ENCODE peak calls at places on chromosome 19, in eight cellular contexts. H is breast epithelium, K is adrenal gland, S is uterus, X is IMR-90, M is Peyer's patch, D is heart left ventricle, P is body of pancreas. Q is an unnamed sample.
A peak's percentile ranks its signal among the peaks of the same experiment; 100 is the strongest.

GRCh38 chr19:49814010-49814409 is 918 bp upstream of the FUZ start:
- DNase-seq in H (no peak), K (no peak), S (no peak), X (no peak), M (no peak), D (no peak), P (no peak), Q (no peak)

GRCh38 chr19:34639491-34640085 is 37.4 kb downstream of the SCGB2B2 start:
- DNase-seq in H (no peak), K (peak; percentile 56), S (peak; percentile 28), X (peak; percentile 72), M (peak; percentile 52), D (peak; percentile 37), P (peak; percentile 74), Q (no peak)

GRCh38 chr19:39408392-39409206 is 2.0 kb downstream of the ZFP36 start:
- DNase-seq in H (no peak), K (peak; percentile 49), S (peak; percentile 71), X (peak; percentile 52), M (no peak), D (no peak), P (peak; percentile 58), Q (peak; percentile 73)

GRCh38 chr19:46408611-46409039 is 4.7 kb downstream of the CCDC8 start:
- DNase-seq in H (no peak), K (peak; percentile 89), S (peak; percentile 83), X (peak; percentile 28), M (peak; percentile 24), D (peak; percentile 90), P (peak; percentile 70), Q (peak; percentile 93)

GRCh38 chr19:7333198-7334118 is 15.3 kb upstream of the ARHGEF18 start:
- DNase-seq in H (no peak), K (peak; percentile 47), S (peak; percentile 42), X (no peak), M (peak; percentile 15), D (peak; percentile 38), P (peak; percentile 28), Q (peak; percentile 47)

GRCh38 chr19:35330475-35330874 is 1.5 kb downstream of the CD22 start:
- DNase-seq in H (no peak), K (no peak), S (no peak), X (no peak), M (peak; percentile 95), D (no peak), P (no peak), Q (no peak)

GRCh38 chr19:12779162-12779993 is 4.0 kb upstream of the HOOK2 start:
- DNase-seq in H (no peak), K (peak; percentile 82), S (peak; percentile 69), X (peak; percentile 77), M (no peak), D (peak; percentile 81), P (peak; percentile 26), Q (peak; percentile 89)

GRCh38 chr19:20162821-20163220 is 4.2 kb upstream of the ZNF486 start:
- DNase-seq in H (no peak), K (no peak), S (no peak), X (no peak), M (peak; percentile 78), D (peak; percentile 49), P (peak; percentile 12), Q (no peak)

GRCh38 chr19:37903096-37903495 is 3.3 kb downstream of the WDR87 start:
- DNase-seq in H (no peak), K (no peak), S (no peak), X (no peak), M (no peak), D (no peak), P (peak; percentile 59), Q (no peak)

GRCh38 chr19:4974855-4975469 is 6.0 kb downstream of the KDM4B start:
- DNase-seq in H (no peak), K (no peak), S (no peak), X (no peak), M (no peak), D (no peak), P (no peak), Q (no peak)

GRCh38 chr19:48735031-48735615 is 5.3 kb downstream of the RASIP1 start:
- DNase-seq in H (no peak), K (no peak), S (no peak), X (no peak), M (no peak), D (no peak), P (no peak), Q (no peak)

GRCh38 chr19:44344255-44344654 is 12.2 kb downstream of the ZNF112 start:
- DNase-seq in H (no peak), K (no peak), S (no peak), X (no peak), M (no peak), D (no peak), P (no peak), Q (no peak)

GRCh38 chr19:49212302-49212701 is 54.7 kb downstream of the TRPM4 start:
- DNase-seq in H (no peak), K (no peak), S (no peak), X (no peak), M (no peak), D (no peak), P (no peak), Q (no peak)

DNA sequence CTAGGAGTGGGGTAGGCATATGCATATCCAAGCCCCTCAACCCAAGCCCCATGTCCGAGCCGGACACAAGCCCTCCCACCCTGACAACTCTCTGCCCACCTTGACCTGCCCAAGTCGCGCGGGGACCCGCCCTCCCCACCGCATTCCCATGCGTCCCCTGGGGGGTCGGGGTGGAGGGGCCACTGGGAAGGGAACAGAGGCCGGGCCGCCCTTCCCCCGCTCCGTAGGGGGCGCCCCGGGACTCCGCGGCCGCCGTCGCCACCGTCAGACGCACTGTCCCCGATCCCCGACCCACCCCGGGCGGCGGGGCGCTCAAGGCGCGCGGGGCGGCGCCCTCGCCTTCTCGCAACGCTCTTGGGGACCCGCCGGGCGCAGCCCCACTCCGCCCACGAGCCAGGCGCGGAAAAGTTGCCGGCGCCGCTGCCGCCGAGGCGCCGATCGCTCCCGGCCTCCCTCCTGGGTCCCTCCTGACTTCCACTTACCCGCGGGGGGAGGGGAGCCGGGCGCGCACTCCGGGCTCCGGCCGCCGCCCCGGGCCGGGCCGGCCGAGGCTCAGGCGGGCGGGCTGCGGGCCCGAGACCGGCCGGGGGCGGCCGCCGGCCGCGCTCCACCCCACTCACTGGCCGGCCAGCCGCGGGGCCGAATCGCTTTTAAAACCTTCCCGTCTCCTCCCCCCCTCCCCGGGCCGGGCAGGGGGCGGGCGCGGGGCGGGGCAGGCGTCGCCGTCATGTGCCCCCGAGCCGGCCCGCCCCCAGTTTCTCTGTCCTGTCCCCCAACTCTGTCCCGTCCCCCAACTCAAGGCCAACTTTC is 34.4 kb upstream of the NANOS3 start:
- DNase-seq in H (peak; percentile 89), K (peak; percentile 84), S (peak; percentile 91), X (peak; percentile 65), M (peak; percentile 82), D (peak; percentile 93), P (peak; percentile 88), Q (peak; percentile 97)
- H3K4me1 ChIP-seq in H (peaks cover 31% of the 10 kb centered on the region), K (peaks cover 27% of the 10 kb centered on the region), S (peaks cover 27% of the 10 kb centered on the region), X (peaks cover 30% of the 10 kb centered on the region), M (peaks cover 68% of the 10 kb centered on the region), D (peaks cover 19% of the 10 kb centered on the region), P (peaks cover 67% of the 10 kb centered on the region), Q (peaks cover 74% of the 10 kb centered on the region)

GRCh38 chr19:58059003-58059671 is at the start of gene ZNF135:
- DNase-seq in H (peak; percentile 94), K (peak; percentile 74), S (peak; percentile 89), X (peak; percentile 50), M (peak; percentile 46), D (peak; percentile 95), P (peak; percentile 77), Q (peak; percentile 95)
- TF ChIP-seq POLR2A in H (peak; percentile 25), K (peak; percentile 37), S (no peak), X (no peak), M (no peak), D (peak; percentile 31), P (no peak), Q (peak; percentile 28)

GRCh38 chr19:6055013-6055795 is 55.1 kb downstream of the RFX2 start:
- DNase-seq in H (no peak), K (no peak), S (no peak), X (no peak), M (no peak), D (no peak), P (no peak), Q (no peak)

GRCh38 chr19:6058411-6059201 is 51.7 kb downstream of the RFX2 start:
- DNase-seq in H (peak; percentile 36), K (no peak), S (no peak), X (no peak), M (no peak), D (no peak), P (no peak), Q (no peak)

GRCh38 chr19:6057651-6058365 is 52.5 kb downstream of the RFX2 start:
- DNase-seq in H (peak; percentile 47), K (no peak), S (no peak), X (no peak), M (no peak), D (peak; percentile 62), P (no peak), Q (no peak)

GRCh38 chr19:6056282-6056741 is 54.0 kb downstream of the RFX2 start:
- DNase-seq in H (peak; percentile 50), K (no peak), S (no peak), X (no peak), M (no peak), D (no peak), P (no peak), Q (no peak)

DNA sequence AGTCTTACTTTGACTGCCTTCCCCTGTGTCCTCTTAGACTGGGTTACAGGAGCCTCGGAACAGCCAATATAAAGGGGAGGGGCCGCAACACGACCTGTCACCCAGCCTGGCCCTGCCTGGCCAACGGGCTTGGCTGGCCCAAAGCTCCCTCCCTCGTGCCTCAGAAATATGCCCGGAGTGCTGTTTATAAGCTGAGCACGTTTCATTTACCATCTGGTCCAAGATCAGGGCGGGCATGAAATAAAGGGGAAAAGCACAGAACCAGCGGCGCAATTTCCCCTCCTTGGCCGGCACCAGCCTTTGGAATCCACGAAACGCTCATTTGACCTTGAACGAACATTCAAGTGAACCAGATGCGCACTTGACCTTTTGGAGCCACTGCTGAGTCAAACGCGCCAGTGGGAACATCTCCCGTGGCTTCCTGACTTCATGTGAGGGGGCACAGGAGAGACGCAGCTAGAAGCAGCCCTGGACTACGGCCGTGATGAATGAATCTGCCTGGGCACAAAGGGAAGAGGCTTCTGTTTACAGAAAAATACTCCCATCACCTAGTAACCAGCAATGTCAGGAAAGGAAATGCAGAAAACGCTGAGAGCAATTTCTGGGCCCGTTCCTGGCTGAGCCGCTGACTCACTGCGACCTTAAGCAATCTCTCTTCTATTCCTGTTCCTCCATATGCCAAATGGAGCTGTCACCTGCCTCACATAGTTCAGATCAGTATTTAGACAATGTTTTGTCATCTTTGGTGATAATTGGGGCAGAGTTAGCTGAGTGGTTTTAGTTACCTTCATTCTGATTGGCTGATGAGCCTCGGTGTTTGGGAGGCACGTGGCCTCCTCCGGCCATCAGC is 53.3 kb downstream of the RFX2 start:
- DNase-seq in H (peak; percentile 78), K (peak; percentile 88), S (peak; percentile 91), X (peak; percentile 91), M (no peak), D (peak; percentile 78), P (peak; percentile 51), Q (peak; percentile 94)
- H3K27ac ChIP-seq in H (peak overlapping the region; percentile 95), K (peak overlapping the region; percentile 84), S (peak overlapping the region; percentile 93), X (peak overlapping the region; percentile 66), M (peak overlapping the region; percentile 80), D (peak overlapping the region; percentile 93), P (peak overlapping the region; percentile 86), Q (peak overlapping the region; percentile 93)

DNA sequence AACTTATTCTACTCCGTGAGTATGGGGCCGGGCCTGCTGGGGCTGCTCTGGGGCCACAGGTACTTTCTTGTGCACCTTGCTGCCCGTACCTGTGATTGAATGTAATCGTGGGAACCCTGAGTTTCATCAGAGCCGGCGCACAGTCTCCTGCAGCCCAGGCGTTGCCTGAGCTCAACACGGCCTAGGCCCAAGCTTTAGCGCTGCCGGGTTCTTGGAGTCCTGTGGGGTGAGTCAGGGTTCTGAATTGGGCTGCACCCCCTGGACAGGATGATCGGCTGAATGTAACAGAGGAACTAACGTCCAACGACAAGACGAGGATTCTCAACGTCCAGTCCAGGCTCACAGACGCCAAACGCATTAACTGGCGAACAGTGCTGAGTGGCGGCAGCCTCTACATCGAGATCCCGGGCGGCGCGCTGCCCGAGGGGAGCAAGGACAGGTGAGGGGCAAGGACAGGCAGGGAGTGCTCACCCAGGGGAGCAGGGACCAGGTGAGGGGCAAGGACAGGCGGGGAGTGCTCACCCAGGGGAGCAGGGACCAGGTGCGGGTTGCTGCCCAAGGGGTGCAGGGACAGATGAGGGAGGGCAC is 10.4 kb downstream of the PEAK3 start:
- DNase-seq in H (no peak), K (peak; percentile 80), S (peak; percentile 40), X (peak; percentile 75), M (no peak), D (peak; percentile 33), P (peak; percentile 44), Q (no peak)
- H3K4me1 ChIP-seq in H (peaks cover 25% of the 10 kb centered on the region), K (peaks cover 31% of the 10 kb centered on the region), S (peaks cover 19% of the 10 kb centered on the region), X (peaks cover 16% of the 10 kb centered on the region), M (peaks cover 60% of the 10 kb centered on the region), D (peaks cover 9% of the 10 kb centered on the region), P (peaks cover 51% of the 10 kb centered on the region), Q (peaks cover 65% of the 10 kb centered on the region)

Q was measured in sigmoid colon.